ENCODE peak calls at places on chromosome 12, in five cellular contexts. A is RPMI8226; V is NCI-H460; C is stimulated activated CD4-positive, alpha-beta T cell treated with anti-CD3 and anti-CD28 coated beads, Interleukin-2, amount 100 ng/mL, for 48 hours; N is CD4-positive, alpha-beta memory T cell. R is an unnamed sample.

GRCh38 chr12:52366738-52367485 is at the start of gene KRT85:
- DNase-seq in N (no peak), V (no peak), C (no peak), A (no peak), R (no peak)

GRCh38 chr12:32467959-32468863 is 68.9 kb downstream of the FGD4 start:
- DNase-seq in V (no peak), C (no peak), A (peak), N (no peak), R (no peak)

GRCh38 chr12:51954465-51955361 is 3.2 kb downstream of the ACVR1B start:
- DNase-seq in N (no peak), C (no peak), A (no peak), V (no peak), R (no peak)

GRCh38 chr12:18461738-18462137 is 200.4 kb downstream of the PIK3C2G start:
- DNase-seq in V (no peak), A (no peak), N (no peak), C (no peak), R (no peak)

GRCh38 chr12:127054531-127054930 is 1212.4 kb upstream of the TMEM132C start:
- DNase-seq in A (no peak), N (no peak), V (peak), C (no peak), R (no peak)

GRCh38 chr12:95943231-95943842 is at the start of gene AMDHD1:
- DNase-seq in V (peak), N (peak), A (peak), C (peak), R (peak)

GRCh38 chr12:53399896-53400295 is 19.9 kb downstream of the SP1 start:
- DNase-seq in A (no peak), V (no peak), N (no peak), C (no peak), R (no peak)

GRCh38 chr12:109386079-109386473 is 38.4 kb downstream of the MYO1H start:
- DNase-seq in C (no peak), A (no peak), N (no peak), V (no peak), R (no peak)

GRCh38 chr12:132279184-132279889 is 50.1 kb downstream of the GALNT9 start:
- DNase-seq in N (no peak), A (peak), C (no peak), V (no peak), R (no peak)

GRCh38 chr12:132831771-132832170 is 3.1 kb upstream of the GOLGA3 start:
- DNase-seq in V (no peak), C (no peak), N (no peak), A (no peak), R (no peak)

GRCh38 chr12:49366652-49367380 is 446 bp upstream of the SPATS2 start:
- DNase-seq in A (peak), N (peak), C (peak), V (peak), R (peak)

GRCh38 chr12:72747460-72747859 is 475.3 kb downstream of the TRHDE start:
- DNase-seq in C (no peak), V (no peak), N (no peak), A (no peak), R (peak)

GRCh38 chr12:70971395-70971794 is 50.9 kb upstream of the PTPRR start:
- DNase-seq in N (no peak), C (no peak), V (no peak), A (no peak), R (no peak)

GRCh38 chr12:74337951-74338350 is 199.7 kb upstream of the ATXN7L3B start:
- DNase-seq in V (no peak), N (no peak), C (no peak), A (no peak), R (no peak)

GRCh38 chr12:51401020-51401419 is 9.8 kb upstream of the GALNT6 start:
- DNase-seq in N (no peak), V (no peak), C (no peak), A (no peak), R (no peak)

GRCh38 chr12:101697197-101697929 is at the start of gene CHPT1:
- DNase-seq in C (peak), V (peak), A (peak), N (peak), R (peak)

GRCh38 chr12:128191380-128191779 is 75.6 kb upstream of the TMEM132C start:
- DNase-seq in N (no peak), A (no peak), V (no peak), C (no peak), R (no peak)

GRCh38 chr12:106956048-106956935 is 585 bp downstream of the TMEM263 start:
- DNase-seq in V (peak), A (peak), N (peak), C (peak), R (peak)

GRCh38 chr12:27412047-27412446 is 34.5 kb upstream of the SMCO2 start:
- DNase-seq in C (no peak), N (no peak), A (no peak), V (no peak), R (no peak)

GRCh38 chr12:105257321-105257728 is 21.4 kb upstream of the APPL2 start:
- DNase-seq in V (no peak), C (no peak), N (no peak), A (no peak), R (no peak)

GRCh38 chr12:93616584-93617101 is 44.2 kb downstream of the SOCS2 start:
- DNase-seq in V (no peak), C (no peak), N (no peak), A (no peak), R (peak)

GRCh38 chr12:46752396-46752795 is 73.4 kb downstream of the SLC38A4 start:
- DNase-seq in V (no peak), A (no peak), N (peak), C (no peak), R (no peak)

GRCh38 chr12:82728710-82729109 is 42.0 kb downstream of the TMTC2 start:
- DNase-seq in V (no peak), A (no peak), N (no peak), C (no peak), R (no peak)

GRCh38 chr12:78308701-78309100 is 478.0 kb downstream of the NAV3 start:
- DNase-seq in C (no peak), N (no peak), A (no peak), V (no peak), R (no peak)

GRCh38 chr12:81644503-81644902 is 114.6 kb downstream of the PPFIA2 start:
- DNase-seq in A (peak), N (peak), C (no peak), V (peak), R (peak)

GRCh38 chr12:60216226-60216625 is 620.4 kb downstream of the SLC16A7 start:
- DNase-seq in N (no peak), V (no peak), A (no peak), C (no peak), R (no peak)

GRCh38 chr12:46858368-46858767 is 32.6 kb upstream of the SLC38A4 start:
- DNase-seq in V (no peak), N (no peak), A (no peak), C (no peak), R (no peak)

GRCh38 chr12:65832217-65832616 is 7.9 kb downstream of the HMGA2 start:
- DNase-seq in N (no peak), C (no peak), V (no peak), A (no peak), R (no peak)

GRCh38 chr12:27291862-27292261 is 40.8 kb upstream of the BMAL2 start:
- DNase-seq in C (no peak), A (no peak), V (no peak), N (no peak), R (no peak)

GRCh38 chr12:109309441-109310246 is 560 bp upstream of the FOXN4 start:
- DNase-seq in V (no peak), A (peak), N (peak), C (no peak), R (no peak)

GRCh38 chr12:112163056-112163455 is 37.7 kb downstream of the TRAFD1 start:
- DNase-seq in A (no peak), N (no peak), V (no peak), C (no peak), R (no peak)

GRCh38 chr12:3559601-3560294 is 68.7 kb downstream of the PRMT8 start:
- DNase-seq in A (no peak), V (no peak), C (no peak), N (no peak), R (no peak)

GRCh38 chr12:49930515-49931288 is 19.8 kb upstream of the AQP2 start:
- DNase-seq in A (no peak), V (peak), C (no peak), N (no peak), R (no peak)

GRCh38 chr12:2432856-2433255 is 361.9 kb upstream of the FKBP4 start:
- DNase-seq in V (no peak), N (no peak), C (no peak), A (no peak), R (no peak)

GRCh38 chr12:105945935-105946334 is 192.8 kb downstream of the NUAK1 start:
- DNase-seq in N (no peak), A (no peak), V (no peak), C (no peak), R (no peak)

GRCh38 chr12:203462-204260 is 10.3 kb downstream of the SLC6A12 start:
- DNase-seq in C (no peak), V (peak), A (no peak), N (no peak), R (peak)

GRCh38 chr12:89040146-89040964 is 311.9 kb downstream of the DUSP6 start:
- DNase-seq in C (peak), N (peak), V (no peak), A (peak), R (peak)